ENCODE peak calls at places on chromosomes 2 and 18, in four cellular contexts. X is H7; J is stimulated activated CD4-positive, alpha-beta T cell treated with anti-CD3 and anti-CD28 coated beads, Interleukin-12 subunit alpha, Interleukin-12 subunit beta, amount 100 ng/mL, for 4 hours; U is pulmonary artery endothelial cell. E is an unnamed sample.

GRCh38 chr18:11747731-11748130 is 58.7 kb downstream of the GNAL start:
- DNase-seq in X (peak; percentile 90), J (no peak), U (no peak), E (no peak)

GRCh38 chr2:1910562-1911256 is 166.4 kb upstream of the PXDN start:
- DNase-seq in X (peak; percentile 76), J (no peak), U (no peak), E (no peak)

GRCh38 chr2:217857624-217858506 is 144.9 kb downstream of the TNS1 start:
- DNase-seq in X (no peak), J (no peak), U (no peak), E (peak; percentile 79)

GRCh38 chr18:26335139-26335933 is 109.1 kb downstream of the TAF4B start:
- DNase-seq in X (no peak), J (no peak), U (no peak), E (no peak)

GRCh38 chr2:152396763-152397162 is 61.8 kb downstream of the FMNL2 start:
- DNase-seq in X (no peak), J (no peak), U (no peak), E (no peak)

GRCh38 chr2:26916128-26916692 is 54.2 kb upstream of the MAPRE3 start:
- DNase-seq in X (no peak), J (no peak), U (no peak), E (no peak)

GRCh38 chr2:172943992-172944793 is 131.5 kb upstream of the MAP3K20 start:
- DNase-seq in X (no peak), J (no peak), U (no peak), E (no peak)

GRCh38 chr2:42049411-42050349 is 1.9 kb downstream of the PKDCC start:
- DNase-seq in X (no peak), J (no peak), U (no peak), E (peak; percentile 54)

GRCh38 chr2:158045362-158045761 is 56.3 kb upstream of the UPP2 start:
- DNase-seq in X (peak; percentile 45), J (no peak), U (no peak), E (no peak)

E was measured in Right ventricle myocardium superior.